ENCODE peak calls at places on chromosomes 11 and 22, in ten cellular contexts. E is NB4, F is esophagus squamous epithelium, K is fibroblast of mammary gland, X is tibial artery, G is AG04450, L is mucosa of descending colon, S is ovary, I is A549, T is Caco-2. Q is an unnamed sample.

GRCh38 chr22:23696326-23696851 is 5.6 kb downstream of the RGL4 start:
- DNase-seq in F (peak; percentile 25), E (peak; percentile 92), L (peak; percentile 74), G (no peak), X (no peak), S (no peak), K (no peak), I (no peak), T (no peak), Q (no peak)

GRCh38 chr22:19868773-19869471 is 14.2 kb upstream of the GNB1L start:
- DNase-seq in S (no peak), K (no peak), L (peak; percentile 57), I (no peak), F (no peak), X (peak; percentile 62), E (no peak), T (no peak), G (no peak), Q (no peak)

GRCh38 chr11:94948070-94948617 is 25.2 kb downstream of the CWC15 start:
- DNase-seq in G (no peak), S (no peak), X (no peak), I (no peak), K (peak; percentile 73), F (no peak), L (no peak), E (peak; percentile 26), T (no peak), Q (no peak)

GRCh38 chr11:1943977-1944376 is 3.2 kb upstream of the MRPL23 start:
- DNase-seq in I (no peak), E (no peak), X (peak; percentile 53), L (peak; percentile 17), G (no peak), F (no peak), T (peak; percentile 0), S (peak; percentile 26), K (peak; percentile 33), Q (no peak)

GRCh38 chr22:42328130-42328821 is 57.8 kb upstream of the TCF20 start:
- DNase-seq in E (no peak), S (no peak), G (no peak), X (no peak), I (no peak), T (no peak), F (no peak), L (no peak), K (no peak), Q (no peak)

GRCh38 chr22:48496226-48496845 is 1331.3 kb downstream of the BRD1 start:
- DNase-seq in F (no peak), X (peak; percentile 51), E (no peak), K (no peak), I (no peak), L (peak; percentile 19), G (no peak), T (no peak), S (no peak), Q (no peak)

GRCh38 chr11:94511932-94512781 is at the start of gene C11orf97:
- DNase-seq in X (peak; percentile 74), K (peak; percentile 26), S (peak; percentile 69), E (peak; percentile 75), L (peak; percentile 66), F (no peak), G (no peak), T (peak; percentile 86), I (peak; percentile 8), Q (peak; percentile 95)

GRCh38 chr11:76773921-76774361 is 9.2 kb upstream of the TSKU start:
- DNase-seq in X (peak; percentile 91), G (no peak), T (no peak), F (no peak), S (no peak), E (no peak), L (no peak), I (no peak), K (no peak), Q (no peak)

GRCh38 chr11:114254571-114255146 is 41.5 kb upstream of the NNMT start:
- DNase-seq in E (no peak), K (no peak), G (no peak), I (no peak), S (no peak), F (no peak), T (no peak), L (no peak), X (no peak), Q (no peak)

GRCh38 chr11:57310630-57311086 is 14.1 kb downstream of the TNKS1BP1 start:
- DNase-seq in S (peak; percentile 64), F (no peak), I (no peak), G (no peak), T (no peak), X (peak; percentile 76), E (peak; percentile 48), K (peak; percentile 59), L (no peak), Q (no peak)

GRCh38 chr11:57308426-57309060 is 16.2 kb downstream of the TNKS1BP1 start:
- DNase-seq in E (no peak), G (no peak), K (no peak), I (no peak), T (no peak), S (no peak), L (peak; percentile 45), F (no peak), X (no peak), Q (no peak)

GRCh38 chr11:57310091-57310490 is 14.7 kb downstream of the TNKS1BP1 start:
- DNase-seq in I (no peak), T (no peak), F (no peak), E (no peak), S (no peak), L (peak; percentile 46), G (no peak), X (peak; percentile 68), K (no peak), Q (no peak)

GRCh38 chr11:57307666-57308270 is 17.0 kb downstream of the TNKS1BP1 start:
- DNase-seq in I (no peak), X (peak; percentile 62), S (no peak), F (no peak), K (no peak), L (no peak), E (no peak), T (no peak), G (no peak), Q (no peak)

GRCh38 chr11:57309106-57310059 is 15.4 kb downstream of the TNKS1BP1 start:
- DNase-seq in K (no peak), L (peak; percentile 45), T (no peak), G (no peak), F (no peak), S (no peak), E (no peak), I (no peak), X (no peak), Q (no peak)
- H3K4me3 ChIP-seq in K (no peak overlapping the region), L (no peak overlapping the region), T (no peak overlapping the region), G (no peak overlapping the region), F (no peak overlapping the region), S (no peak overlapping the region), E (no peak overlapping the region), I (no peak overlapping the region), X (no peak overlapping the region), Q (no peak overlapping the region)

GRCh38 chr22:27437570-27437969 is 364.0 kb downstream of the MN1 start:
- DNase-seq in X (no peak), S (no peak), E (no peak), L (no peak), G (no peak), K (no peak), T (no peak), I (no peak), F (no peak), Q (no peak)

GRCh38 chr22:27435839-27436581 is 365.5 kb downstream of the MN1 start:
- DNase-seq in E (no peak), I (no peak), S (peak; percentile 64), G (peak; percentile 36), T (no peak), K (peak; percentile 64), X (no peak), L (no peak), F (no peak), Q (peak; percentile 53)

GRCh38 chr22:27436591-27436990 is 365.0 kb downstream of the MN1 start:
- DNase-seq in E (no peak), L (no peak), F (no peak), G (no peak), X (no peak), S (no peak), T (no peak), K (no peak), I (no peak), Q (peak; percentile 49)

GRCh38 chr22:27439131-27439530 is 362.4 kb downstream of the MN1 start:
- DNase-seq in K (no peak), T (no peak), L (no peak), X (no peak), F (no peak), I (no peak), S (no peak), E (no peak), G (no peak), Q (no peak)

GRCh38 chr22:27438271-27438980 is 363.1 kb downstream of the MN1 start:
- DNase-seq in G (no peak), X (peak; percentile 80), I (no peak), F (no peak), S (peak; percentile 61), L (no peak), T (no peak), K (no peak), E (peak; percentile 8), Q (peak; percentile 53)
- TF ChIP-seq CTCF in G (peak; percentile 14), X (peak; percentile 37), I (no peak), F (no peak), S (no peak), L (no peak), T (no peak), K (no peak), E (no peak), Q (no peak)

GRCh38 chr22:31448382-31448781 is 41.3 kb downstream of the EIF4ENIF1 start:
- DNase-seq in X (no peak), L (no peak), G (no peak), K (no peak), I (no peak), F (no peak), T (no peak), S (no peak), E (no peak), Q (no peak)
- H3K4me3 ChIP-seq in X (no peak overlapping the region), L (no peak overlapping the region), G (no peak overlapping the region), K (no peak overlapping the region), I (no peak overlapping the region), F (no peak overlapping the region), T (no peak overlapping the region), S (no peak overlapping the region), E (no peak overlapping the region), Q (no peak overlapping the region)

GRCh38 chr11:132987936-132988335 is 544.4 kb downstream of the OPCML start:
- DNase-seq in I (no peak), K (no peak), G (no peak), E (no peak), L (no peak), S (no peak), F (no peak), T (no peak), X (no peak), Q (no peak)

GRCh38 chr11:132994038-132994502 is 538.2 kb downstream of the OPCML start:
- DNase-seq in X (no peak), E (no peak), T (no peak), S (no peak), I (no peak), K (no peak), F (no peak), G (no peak), L (no peak), Q (no peak)

GRCh38 chr11:132997396-132997795 is 534.9 kb downstream of the OPCML start:
- DNase-seq in T (no peak), K (no peak), X (no peak), F (no peak), I (no peak), L (no peak), S (no peak), G (no peak), E (no peak), Q (no peak)

GRCh38 chr11:132988381-132988780 is 543.9 kb downstream of the OPCML start:
- DNase-seq in I (no peak), X (no peak), L (no peak), F (no peak), T (no peak), K (no peak), E (no peak), S (no peak), G (no peak), Q (no peak)

GRCh38 chr11:132992838-132993680 is 539.2 kb downstream of the OPCML start:
- DNase-seq in E (no peak), X (no peak), L (no peak), F (no peak), K (no peak), T (no peak), S (no peak), G (no peak), I (no peak), Q (no peak)
- TF ChIP-seq CTCF in E (no peak), X (no peak), L (no peak), F (no peak), K (no peak), T (no peak), S (no peak), G (peak; percentile 43), I (no peak), Q (peak; percentile 53)

Q was measured in endodermal cell.